ENCODE peak calls at places on chromosomes 5 and 9, in four cellular contexts. O is stomach, X is small intestine, M is A549. J is an unnamed sample.
A peak's percentile ranks its signal among the peaks of the same experiment; 100 is the strongest.

GRCh38 chr5:142025637-142026036 is 12.8 kb upstream of the GNPDA1 start:
- DNase-seq in M (no peak), O (no peak), X (no peak), J (no peak)

GRCh38 chr9:115234094-115234493 is 116.1 kb upstream of the TNC start:
- DNase-seq in X (no peak), O (no peak), M (peak; percentile 22), J (no peak)

GRCh38 chr5:158929579-158930233 is 170.0 kb downstream of the EBF1 start:
- DNase-seq in O (no peak), X (no peak), M (no peak), J (no peak)

GRCh38 chr9:128361296-128361980 is 9.7 kb upstream of the URM1 start:
- DNase-seq in X (no peak), M (no peak), O (no peak), J (no peak)

GRCh38 chr9:129524848-129525345 is 96.0 kb downstream of the C9orf50 start:
- DNase-seq in X (no peak), O (no peak), M (no peak), J (no peak)

GRCh38 chr5:174371600-174372094 is 326.1 kb downstream of the NSG2 start:
- DNase-seq in M (peak; percentile 20), O (no peak), X (no peak), J (no peak)

GRCh38 chr5:3020426-3020825 is 268.9 kb upstream of the IRX2 start:
- DNase-seq in M (no peak), X (no peak), O (no peak), J (no peak)

GRCh38 chr9:113622600-113623400 is 159.3 kb downstream of the RGS3 start:
- DNase-seq in O (no peak), X (peak; percentile 20), M (peak; percentile 74), J (peak; percentile 70)

GRCh38 chr9:34484678-34485077 is 26.1 kb downstream of the DNAI1 start:
- DNase-seq in M (no peak), O (no peak), X (no peak), J (no peak)

GRCh38 chr9:10661376-10661775 is 48.6 kb upstream of the PTPRD start:
- DNase-seq in O (no peak), M (no peak), X (no peak), J (no peak)

GRCh38 chr9:2662496-2662895 is 40.9 kb downstream of the VLDLR start:
- DNase-seq in X (no peak), O (peak; percentile 26), M (no peak), J (no peak)

GRCh38 chr9:96061293-96061987 is 185.9 kb downstream of the ERCC6L2 start:
- DNase-seq in X (peak; percentile 31), M (peak; percentile 25), O (peak; percentile 57), J (no peak)

GRCh38 chr9:106487256-106487655 is 375.7 kb upstream of the ZNF462 start:
- DNase-seq in X (no peak), O (no peak), M (no peak), J (no peak)

GRCh38 chr5:12358371-12359090 is 454.3 kb upstream of the CTNND2 start:
- DNase-seq in O (no peak), M (no peak), X (no peak), J (no peak)

GRCh38 chr5:136726506-136726905 is 361.2 kb upstream of the TRPC7 start:
- DNase-seq in M (no peak), O (no peak), X (no peak), J (no peak)

GRCh38 chr5:154140381-154140780 is 50.2 kb upstream of the GALNT10 start:
- DNase-seq in M (no peak), O (no peak), X (no peak), J (no peak)

GRCh38 chr5:95241635-95242034 is 43.3 kb downstream of the MCTP1 start:
- DNase-seq in O (no peak), M (no peak), X (no peak), J (no peak)

GRCh38 chr5:1763960-1764605 is 35.6 kb downstream of the MRPL36 start:
- DNase-seq in X (no peak), O (no peak), M (no peak), J (peak; percentile 51)

GRCh38 chr5:83277154-83277553 is 194.4 kb upstream of the VCAN start:
- DNase-seq in O (no peak), X (no peak), M (no peak), J (no peak)

GRCh38 chr5:175847503-175847902 is 23.9 kb upstream of the CPLX2 start:
- DNase-seq in X (no peak), O (no peak), M (peak; percentile 84), J (no peak)

GRCh38 chr5:143201589-143201988 is 201.9 kb downstream of the NR3C1 start:
- DNase-seq in X (no peak), M (no peak), O (no peak), J (no peak)

GRCh38 chr9:4640027-4640426 is 22.1 kb upstream of the PLPP6 start:
- DNase-seq in X (peak; percentile 9), M (no peak), O (peak; percentile 31), J (no peak)

GRCh38 chr5:39053189-39053588 is 21.0 kb downstream of the RICTOR start:
- DNase-seq in M (no peak), O (no peak), X (no peak), J (no peak)

GRCh38 chr9:114289571-114290481 is 33.1 kb upstream of the ORM1 start:
- DNase-seq in X (no peak), O (no peak), M (no peak), J (peak; percentile 62)

GRCh38 chr5:56876325-56876724 is 33.1 kb upstream of the SETD9 start:
- DNase-seq in O (no peak), M (no peak), X (no peak), J (no peak)

GRCh38 chr5:142246263-142246662 is 78.6 kb downstream of the SPRY4 start:
- DNase-seq in O (peak; percentile 64), X (no peak), M (no peak), J (no peak)

GRCh38 chr5:79956173-79956670 is 34.8 kb downstream of the MTX3 start:
- DNase-seq in X (no peak), M (peak; percentile 10), O (no peak), J (no peak)

GRCh38 chr5:9316041-9316440 is 229.8 kb downstream of the SEMA5A start:
- DNase-seq in O (no peak), M (no peak), X (no peak), J (no peak)

GRCh38 chr5:158522761-158523160 is 577.0 kb downstream of the EBF1 start:
- DNase-seq in O (no peak), M (no peak), X (no peak), J (no peak)

GRCh38 chr9:3527653-3527960 is 1.8 kb upstream of the RFX3 start:
- DNase-seq in O (no peak), X (no peak), M (no peak), J (no peak)

GRCh38 chr9:1880038-1880565 is 135.0 kb upstream of the SMARCA2 start:
- DNase-seq in O (no peak), X (no peak), M (no peak), J (no peak)

GRCh38 chr5:10577371-10578291 is 13.8 kb downstream of the ANKRD33B start:
- DNase-seq in X (no peak), O (no peak), M (no peak), J (peak; percentile 78)

GRCh38 chr5:32540446-32540845 is 44.9 kb upstream of the SUB1 start:
- DNase-seq in X (no peak), M (no peak), O (no peak), J (no peak)

GRCh38 chr5:171606414-171607024 is 179.1 kb upstream of the SMIM23 start:
- DNase-seq in M (no peak), O (no peak), X (no peak), J (no peak)

DNA sequence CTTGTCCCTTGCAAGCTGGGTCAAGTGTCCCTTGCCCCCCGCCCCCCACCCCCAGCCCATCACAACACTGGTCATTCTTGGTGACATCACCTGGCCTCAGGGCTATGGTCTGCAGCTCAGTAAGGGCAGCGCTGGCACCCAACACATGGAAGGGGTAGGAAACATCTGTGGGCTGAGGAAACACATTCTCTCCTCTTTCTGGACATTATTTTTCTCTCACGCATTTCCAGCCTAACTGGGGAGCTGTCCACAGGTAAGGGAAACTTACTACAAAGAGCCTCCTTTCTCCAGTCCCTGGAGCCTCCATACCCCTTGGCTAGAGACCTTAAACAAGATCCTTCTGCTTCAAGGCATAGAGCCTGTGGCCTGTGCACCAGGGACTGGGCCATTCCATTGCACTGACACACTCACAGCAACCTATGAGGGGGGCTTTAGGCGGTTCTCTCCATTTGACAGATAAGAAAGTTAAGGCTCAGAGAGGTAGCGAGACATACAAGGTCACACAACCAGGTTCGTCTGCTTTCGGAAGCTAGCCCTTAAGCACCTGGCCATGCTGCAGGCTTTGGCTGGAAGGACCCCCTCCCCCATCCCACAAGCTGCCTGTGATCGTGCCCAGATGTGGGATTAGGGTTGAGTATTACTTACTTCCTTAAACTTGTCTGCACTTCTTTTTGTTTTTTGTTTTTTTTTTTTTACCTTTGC is 40.7 kb downstream of the CXXC5 start:
- DNase-seq in X (no peak), M (no peak), O (no peak), J (no peak)
- H3K27ac ChIP-seq in X (no peak overlapping the region), M (peak overlapping the region; percentile 37), O (peak overlapping the region; percentile 69), J (no peak overlapping the region)

GRCh38 chr9:98964201-98964600 is 20.5 kb downstream of the COL15A1 start:
- DNase-seq in M (no peak), X (no peak), O (no peak), J (no peak)
- H3K27ac ChIP-seq in M (no peak overlapping the region), X (no peak overlapping the region), O (peak overlapping the region; percentile 69), J (no peak overlapping the region)

DNA sequence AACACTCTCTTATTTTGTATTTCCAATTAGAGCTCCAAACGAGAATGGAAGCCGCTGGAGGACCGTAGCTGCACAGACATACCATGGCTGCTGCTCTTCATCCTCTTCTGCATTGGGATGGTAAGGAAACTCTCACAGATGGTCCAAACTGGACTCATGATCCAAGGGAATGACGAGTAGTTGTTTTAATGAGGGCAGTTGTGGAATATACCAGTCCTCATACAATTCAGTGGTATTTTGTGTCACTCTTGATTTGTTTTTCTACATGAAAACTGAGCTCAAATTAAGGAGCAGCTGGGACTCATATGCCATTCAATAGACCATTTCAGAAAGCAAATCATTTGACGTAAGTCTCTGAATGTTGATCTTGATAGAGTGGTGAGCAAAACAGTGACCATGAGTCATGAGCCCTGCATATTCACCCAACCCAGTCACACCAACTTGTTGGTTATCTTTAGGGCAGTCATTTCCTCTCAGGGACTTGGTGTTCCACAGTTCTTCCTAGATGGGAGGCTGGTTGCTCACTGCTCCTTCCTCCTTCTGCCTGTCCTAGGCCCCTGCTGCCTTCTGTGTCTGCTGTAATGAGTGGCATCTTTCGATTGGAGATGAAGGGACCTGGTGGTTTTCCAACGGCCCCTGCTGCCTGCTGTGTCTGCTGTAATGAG is 54.9 kb downstream of the SLC44A1 start:
- DNase-seq in O (peak; percentile 41), X (peak; percentile 92), M (peak; percentile 60), J (no peak)
- H3K27ac ChIP-seq in O (peak overlapping the region; percentile 82), X (peak overlapping the region; percentile 83), M (peak overlapping the region; percentile 90), J (no peak overlapping the region)

DNA sequence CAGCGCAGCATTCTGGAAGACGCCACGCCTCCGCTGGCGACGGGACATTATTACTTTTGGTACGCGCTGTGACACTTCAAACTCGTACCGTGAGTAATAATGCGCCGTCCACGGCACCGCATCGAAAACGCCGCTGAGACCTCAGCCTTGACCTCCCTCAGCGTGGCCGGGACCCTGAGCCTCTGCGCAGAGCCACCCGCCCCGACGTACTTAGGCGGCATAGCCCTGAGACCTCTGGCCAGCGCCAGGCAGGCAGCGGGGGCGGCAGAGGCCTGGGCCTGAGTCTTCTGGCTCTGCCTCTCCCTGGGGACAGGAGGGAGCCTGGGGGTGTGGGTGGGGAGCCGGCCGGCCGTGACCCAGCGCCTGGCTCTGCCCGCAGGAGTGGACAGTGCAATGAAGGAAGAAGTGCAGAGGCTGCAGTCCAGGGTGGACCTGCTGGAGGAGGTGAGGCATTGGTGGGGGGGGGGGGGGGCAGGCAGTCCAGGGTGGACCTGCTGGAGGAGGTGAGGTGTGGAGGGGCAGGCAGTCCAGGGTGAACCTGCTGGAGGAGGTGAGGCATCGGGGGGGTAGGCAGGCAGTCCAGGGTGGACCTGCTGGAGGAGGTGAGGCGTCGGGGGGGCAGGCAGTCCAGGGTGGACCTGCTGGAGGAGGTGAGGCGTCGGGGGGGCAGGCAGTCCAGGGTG is 8.0 kb downstream of the EGFL7 start:
- DNase-seq in O (no peak), M (no peak), X (no peak), J (no peak)
- H3K27ac ChIP-seq in O (no peak overlapping the region), M (no peak overlapping the region), X (peak overlapping the region; percentile 17), J (no peak overlapping the region)